ENCODE peak calls at places on chromosomes 5 and 9, in five cellular contexts. N is gastrocnemius medialis, M is esophagus squamous epithelium, I is adrenal gland, R is sigmoid colon. Y is an unnamed sample.

GRCh38 chr5:167049771-167050567 is 1241.5 kb upstream of the WWC1 start:
- DNase-seq in N (no peak), M (no peak), I (no peak), R (no peak), Y (no peak)

GRCh38 chr5:172777381-172778222 is 6.6 kb upstream of the DUSP1 start:
- DNase-seq in N (peak; percentile 88), M (peak; percentile 65), I (peak; percentile 97), R (peak; percentile 97), Y (peak; percentile 75)

GRCh38 chr9:105114956-105115728 is 129.3 kb upstream of the SLC44A1 start:
- DNase-seq in N (peak; percentile 30), M (no peak), I (peak; percentile 62), R (peak; percentile 76), Y (no peak)

GRCh38 chr9:70553718-70554673 is 139.5 kb upstream of the KLF9 start:
- DNase-seq in N (no peak), M (no peak), I (no peak), R (peak; percentile 74), Y (no peak)

GRCh38 chr5:51002368-51002767 is 335.9 kb downstream of the PARP8 start:
- DNase-seq in N (no peak), M (no peak), I (no peak), R (no peak), Y (no peak)

GRCh38 chr9:91978739-91979414 is 28.8 kb upstream of the ROR2 start:
- DNase-seq in N (no peak), M (no peak), I (no peak), R (no peak), Y (peak; percentile 5)

GRCh38 chr9:127158995-127159801 is 36.8 kb upstream of the ANGPTL2 start:
- DNase-seq in N (peak; percentile 88), M (no peak), I (peak; percentile 96), R (peak; percentile 92), Y (no peak)

GRCh38 chr5:38187532-38187931 is 70.8 kb upstream of the EGFLAM start:
- DNase-seq in N (no peak), M (no peak), I (no peak), R (no peak), Y (no peak)

GRCh38 chr9:125142560-125143376 is 560 bp downstream of the SCAI start:
- DNase-seq in N (no peak), M (no peak), I (no peak), R (peak; percentile 66), Y (no peak)

GRCh38 chr9:114583776-114584175 is 3.8 kb upstream of the ATP6V1G1 start:
- DNase-seq in N (no peak), M (no peak), I (no peak), R (no peak), Y (no peak)

GRCh38 chr9:131333771-131334567 is 44.4 kb downstream of the PLPP7 start:
- DNase-seq in N (no peak), M (no peak), I (no peak), R (peak; percentile 56), Y (no peak)

GRCh38 chr5:159362190-159362589 is 31.9 kb upstream of the IL12B start:
- DNase-seq in N (no peak), M (no peak), I (no peak), R (no peak), Y (no peak)

GRCh38 chr5:10594591-10595210 is 30.8 kb downstream of the ANKRD33B start:
- DNase-seq in N (no peak), M (no peak), I (peak; percentile 27), R (no peak), Y (no peak)

GRCh38 chr5:53877243-53877642 is 316.8 kb downstream of the NDUFS4 start:
- DNase-seq in N (no peak), M (no peak), I (no peak), R (no peak), Y (no peak)

GRCh38 chr5:109612278-109612905 is 77.3 kb upstream of the MAN2A1 start:
- DNase-seq in N (no peak), M (no peak), I (no peak), R (no peak), Y (no peak)

GRCh38 chr9:37302277-37302676 is 120.2 kb upstream of the GRHPR start:
- DNase-seq in N (no peak), M (no peak), I (no peak), R (no peak), Y (no peak)

GRCh38 chr5:161549106-161549505 is 2.6 kb upstream of the GABRB2 start:
- DNase-seq in N (no peak), M (no peak), I (no peak), R (no peak), Y (peak; percentile 11)

GRCh38 chr5:143791848-143792701 is 19.9 kb upstream of the HMHB1 start:
- DNase-seq in N (no peak), M (no peak), I (no peak), R (no peak), Y (no peak)

GRCh38 chr9:102594216-102594615 is 400.9 kb upstream of the CYLC2 start:
- DNase-seq in N (no peak), M (no peak), I (no peak), R (no peak), Y (no peak)

GRCh38 chr9:127789179-127789578 is 3.3 kb downstream of the CDK9 start:
- DNase-seq in N (no peak), M (no peak), I (no peak), R (no peak), Y (peak; percentile 37)

GRCh38 chr5:133314086-133314485 is 262.3 kb downstream of the HSPA4 start:
- DNase-seq in N (no peak), M (no peak), I (no peak), R (no peak), Y (no peak)

GRCh38 chr5:626850-627249 is 14.7 kb downstream of the CEP72 start:
- DNase-seq in N (no peak), M (no peak), I (no peak), R (no peak), Y (no peak)

GRCh38 chr9:132877818-132878694 is at the start of gene AK8:
- DNase-seq in N (peak; percentile 10), M (no peak), I (peak; percentile 83), R (peak; percentile 86), Y (peak; percentile 70)
- TF ChIP-seq CTCF in N (no peak), M (peak; percentile 29), I (no peak), R (no peak), Y (no peak)

GRCh38 chr5:176499273-176499672 is 37.9 kb downstream of the RNF44 start:
- DNase-seq in N (no peak), M (no peak), I (no peak), R (no peak), Y (no peak)
- H3K36me3 ChIP-seq in N (no peaks in the 10 kb centered on the region), M (no peaks in the 10 kb centered on the region), I (no peaks in the 10 kb centered on the region), R (peaks cover 100% of the 10 kb centered on the region), Y (peaks cover 47% of the 10 kb centered on the region)

DNA sequence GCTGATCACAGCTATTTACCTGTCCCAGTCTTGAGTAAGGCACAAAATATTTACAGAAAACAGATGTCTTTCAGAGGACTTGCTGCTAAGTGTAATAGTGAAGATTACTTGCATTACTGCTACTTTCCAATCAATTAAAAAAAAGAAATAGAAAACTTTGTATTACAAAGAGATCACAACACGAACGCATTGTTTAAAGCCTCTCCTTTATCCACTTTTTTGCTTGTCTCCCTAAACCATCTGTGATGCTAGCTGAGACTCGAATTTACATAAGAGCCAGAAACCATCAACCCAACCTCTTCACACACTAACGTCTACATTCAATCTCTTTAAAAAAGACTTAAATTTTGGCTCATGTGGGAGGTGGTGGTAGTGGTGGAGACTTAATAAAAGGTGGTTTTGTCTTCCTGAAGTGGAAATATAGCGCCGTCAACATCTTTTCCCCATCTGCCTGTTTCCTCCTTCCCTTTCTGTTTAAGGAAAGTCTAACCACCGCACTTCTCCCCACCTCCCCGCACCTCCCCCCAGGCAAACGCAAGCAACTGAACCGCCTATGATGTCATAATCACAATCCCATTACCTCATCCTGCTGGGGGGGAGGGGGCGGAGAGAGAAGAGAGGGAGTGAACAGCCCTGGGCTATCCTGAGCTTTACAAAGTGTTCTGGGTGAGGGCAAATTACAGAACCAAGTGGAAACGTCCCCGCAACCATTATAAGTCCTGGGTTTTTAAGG is 948 bp upstream of the FAM53C start:
- DNase-seq in N (peak; percentile 66), M (no peak), I (peak; percentile 92), R (peak; percentile 93), Y (peak; percentile 81)
- TF ChIP-seq POLR2A in N (no peak), M (peak; percentile 1), I (no peak), R (no peak), Y (no peak)

GRCh38 chr5:141639357-141640050 is 2.7 kb downstream of the RELL2 start:
- DNase-seq in N (no peak), M (no peak), I (no peak), R (no peak), Y (no peak)

GRCh38 chr5:141636413-141637265 is at the start of the genes HDAC3 and RELL2:
- DNase-seq in N (peak; percentile 89), M (peak; percentile 66), I (peak; percentile 97), R (peak; percentile 96), Y (peak; percentile 96)

GRCh38 chr5:141638771-141639170 is 2.0 kb downstream of the RELL2 start:
- DNase-seq in N (no peak), M (no peak), I (no peak), R (no peak), Y (no peak)

GRCh38 chr5:141637266-141637692 is 482 bp downstream of the RELL2 start:
- DNase-seq in N (no peak), M (no peak), I (no peak), R (no peak), Y (peak; percentile 36)

DNA sequence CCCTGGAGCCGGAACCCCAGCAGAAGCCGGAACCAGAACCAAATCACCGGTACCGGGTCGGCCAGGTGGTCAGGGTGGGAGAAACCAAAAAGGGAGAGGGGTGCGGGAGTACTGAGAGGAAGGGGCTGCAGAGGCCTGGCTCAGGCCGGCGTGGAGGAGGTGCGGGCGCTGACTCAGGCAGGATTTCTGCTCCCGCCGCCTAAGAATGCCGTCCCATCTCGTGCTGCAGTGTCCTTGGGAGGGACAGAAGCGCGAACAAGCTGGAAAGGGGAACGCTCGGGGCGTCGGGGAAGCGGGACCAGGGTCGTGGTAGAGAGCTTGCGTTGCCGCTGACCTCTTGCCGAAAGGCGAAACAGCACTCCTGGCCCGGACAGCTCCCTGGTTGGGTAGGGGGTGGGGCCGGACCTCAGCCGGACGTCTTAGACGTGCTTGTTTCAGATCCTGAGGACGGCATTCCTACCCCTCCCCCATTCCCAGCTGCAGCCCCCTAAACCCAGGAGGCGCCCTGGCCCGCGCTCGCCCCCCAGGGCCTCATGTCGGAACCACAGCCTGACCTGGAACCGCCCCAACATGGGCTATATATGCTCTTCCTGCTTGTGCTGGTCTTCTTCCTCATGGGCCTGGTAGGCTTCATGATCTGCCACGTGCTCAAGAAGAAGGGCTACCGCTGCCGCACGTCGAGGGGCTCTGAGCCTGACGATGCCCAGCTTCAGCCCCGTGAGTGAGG is 1.1 kb downstream of the RELL2 start:
- DNase-seq in N (no peak), M (peak; percentile 30), I (peak; percentile 81), R (peak; percentile 80), Y (peak; percentile 62)
- TF ChIP-seq CTCF in N (no peak), M (no peak), I (peak; percentile 28), R (peak; percentile 17), Y (no peak)

GRCh38 chr9:122244349-122244748 is 15.6 kb upstream of the LHX6 start:
- DNase-seq in N (no peak), M (no peak), I (no peak), R (no peak), Y (no peak)
- H3K36me3 ChIP-seq in N (peaks cover 5% of the 10 kb centered on the region), M (peaks cover 12% of the 10 kb centered on the region), I (no peaks in the 10 kb centered on the region), R (peaks cover 91% of the 10 kb centered on the region), Y (peaks cover 22% of the 10 kb centered on the region)

GRCh38 chr9:83061036-83061435 is 1.9 kb downstream of the RASEF start:
- DNase-seq in N (no peak), M (no peak), I (no peak), R (no peak), Y (no peak)
- TF ChIP-seq POLR2A in N (no peak), M (no peak), I (no peak), R (no peak), Y (no peak)